ENCODE peak calls at places on chromosomes 5 and 9, in five cellular contexts. F, U, E, K and Y are unnamed samples.

GRCh38 chr9:114678847-114679246 is 3.1 kb downstream of the TEX48 start:
- DNase-seq in K (no peak), U (no peak), F (no peak), E (no peak), Y (no peak)

GRCh38 chr5:14063117-14063516 is 80.0 kb upstream of the TRIO start:
- DNase-seq in E (no peak), U (no peak), K (no peak), F (no peak), Y (no peak)

GRCh38 chr5:38997579-38997978 is 76.6 kb downstream of the RICTOR start:
- DNase-seq in F (no peak), U (no peak), E (no peak), K (no peak), Y (no peak)

GRCh38 chr5:154862766-154863165 is 4.3 kb downstream of the CNOT8 start:
- DNase-seq in U (no peak), E (no peak), F (no peak), K (no peak), Y (no peak)

GRCh38 chr9:123867971-123868370 is 62.0 kb downstream of the DENND1A start:
- DNase-seq in K (no peak), E (no peak), F (no peak), U (no peak), Y (no peak)

GRCh38 chr5:130116431-130116830 is 212.2 kb downstream of the CHSY3 start:
- DNase-seq in U (no peak), K (no peak), E (no peak), F (no peak), Y (no peak)

GRCh38 chr9:131605770-131606590 is 60.7 kb downstream of the PRRT1B start:
- DNase-seq in E (no peak), F (no peak), U (peak), K (no peak), Y (no peak)

GRCh38 chr5:33470544-33470943 is 29.8 kb downstream of the TARS1 start:
- DNase-seq in E (no peak), K (no peak), U (peak), F (peak), Y (no peak)

GRCh38 chr5:140671472-140672210 is 1.7 kb downstream of the DND1 start:
- DNase-seq in E (no peak), U (no peak), F (no peak), K (no peak), Y (no peak)

GRCh38 chr5:54021413-54022155 is 288.8 kb downstream of the ARL15 start:
- DNase-seq in F (no peak), E (no peak), U (no peak), K (no peak), Y (no peak)

GRCh38 chr9:130289711-130290241 is 24.2 kb downstream of the HMCN2 start:
- DNase-seq in E (peak), K (peak), U (no peak), F (peak), Y (no peak)

GRCh38 chr5:150062523-150062922 is 23.8 kb downstream of the CSF1R start:
- DNase-seq in F (no peak), E (no peak), U (no peak), K (no peak), Y (no peak)

GRCh38 chr9:71944754-71945409 is 33.4 kb downstream of the C9orf85 start:
- DNase-seq in K (no peak), U (no peak), F (no peak), E (no peak), Y (no peak)

GRCh38 chr5:72402381-72402890 is 82.3 kb downstream of the PTCD2 start:
- DNase-seq in K (no peak), U (no peak), E (no peak), F (no peak), Y (no peak)

GRCh38 chr5:77972545-77973252 is 196.6 kb upstream of the TBCA start:
- DNase-seq in K (no peak), F (peak), U (no peak), E (no peak), Y (peak)
- TF ChIP-seq CTCF in K (no peak), F (peak), U (peak), E (no peak), Y (no peak)

GRCh38 chr5:111699324-111699723 is 57.7 kb downstream of the NREP start:
- DNase-seq in F (no peak), E (no peak), K (no peak), U (no peak), Y (no peak)

GRCh38 chr5:111694183-111694582 is 62.8 kb downstream of the NREP start:
- DNase-seq in E (no peak), U (peak), K (no peak), F (no peak), Y (no peak)

GRCh38 chr5:111697215-111697614 is 59.8 kb downstream of the NREP start:
- DNase-seq in E (no peak), F (no peak), K (no peak), U (no peak), Y (peak)

GRCh38 chr5:111699976-111700375 is 57.0 kb downstream of the NREP start:
- DNase-seq in K (no peak), E (no peak), U (no peak), F (no peak), Y (no peak)

DNA sequence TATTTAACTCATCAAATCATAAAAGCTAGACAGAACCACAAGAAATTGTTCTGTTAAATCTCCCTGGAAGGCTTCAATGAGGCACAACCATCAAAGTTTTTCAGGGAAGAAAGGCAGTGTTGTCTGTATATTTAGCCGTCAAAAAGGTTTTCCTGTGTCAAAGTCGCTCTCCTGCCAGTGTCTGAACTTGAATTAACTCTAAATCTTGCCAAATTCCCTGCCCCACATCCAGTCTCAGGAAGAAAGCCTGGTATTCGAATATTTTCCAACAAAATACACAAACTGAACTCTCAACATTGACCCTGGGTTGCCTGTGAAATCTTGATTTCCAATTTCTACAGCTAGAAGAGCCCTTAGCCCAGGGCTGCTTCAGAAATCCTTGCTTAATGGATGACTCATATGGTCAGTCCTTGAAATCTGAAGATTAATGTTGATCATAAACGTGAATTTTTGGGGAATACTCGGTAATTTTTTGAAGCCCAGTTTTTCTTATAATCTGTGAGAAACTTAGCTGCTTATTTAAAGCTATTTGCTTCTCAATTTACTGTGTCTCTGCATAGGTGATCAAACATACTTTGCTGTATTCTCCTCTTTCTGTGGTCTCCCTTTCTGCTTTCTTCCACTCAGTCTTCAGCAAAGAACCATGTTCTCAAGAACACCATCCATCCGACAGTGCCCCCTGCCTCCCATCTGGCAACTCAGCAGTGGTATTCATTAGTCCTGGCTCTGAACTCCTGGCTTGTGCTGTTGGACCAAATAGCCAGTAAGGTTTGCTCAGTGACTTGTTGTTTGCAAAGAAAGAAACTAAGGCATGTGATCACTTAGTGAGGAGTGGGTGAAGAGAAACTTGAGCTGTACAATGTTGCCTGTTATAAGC is 58.9 kb downstream of the NREP start:
- DNase-seq in K (no peak), E (no peak), F (no peak), U (peak), Y (no peak)
- TF ChIP-seq CTCF in K (no peak), E (no peak), F (no peak), U (peak), Y (no peak)

DNA sequence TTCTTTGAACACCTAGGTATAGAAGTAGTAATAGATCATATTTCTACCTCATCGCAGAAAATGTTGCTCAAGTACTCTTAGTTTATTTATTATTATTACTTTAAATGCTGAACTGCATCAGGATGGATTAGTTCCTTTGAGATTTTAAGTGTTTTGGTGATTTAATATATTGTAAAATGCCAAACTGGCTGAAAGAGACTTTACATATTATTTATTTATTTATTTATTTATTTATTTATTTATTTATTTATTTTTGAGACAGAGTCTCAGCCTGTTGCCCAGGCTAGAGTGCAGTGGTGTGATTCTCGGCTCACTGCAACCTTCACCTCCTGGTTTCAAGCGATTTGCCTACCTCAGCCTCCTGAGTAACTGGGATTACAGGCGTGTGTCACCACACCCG is 42.3 kb downstream of the LMNB1 start:
- DNase-seq in F (no peak), U (no peak), K (no peak), E (no peak), Y (no peak)
- TF ChIP-seq CTCF in F (no peak), U (no peak), K (no peak), E (no peak), Y (no peak)

GRCh38 chr9:136196465-136197371 is 8.2 kb downstream of the LHX3 start:
- DNase-seq in U (no peak), E (no peak), K (no peak), F (no peak), Y (no peak)
- TF ChIP-seq CTCF in U (no peak), E (no peak), K (no peak), F (no peak), Y (no peak)

DNA sequence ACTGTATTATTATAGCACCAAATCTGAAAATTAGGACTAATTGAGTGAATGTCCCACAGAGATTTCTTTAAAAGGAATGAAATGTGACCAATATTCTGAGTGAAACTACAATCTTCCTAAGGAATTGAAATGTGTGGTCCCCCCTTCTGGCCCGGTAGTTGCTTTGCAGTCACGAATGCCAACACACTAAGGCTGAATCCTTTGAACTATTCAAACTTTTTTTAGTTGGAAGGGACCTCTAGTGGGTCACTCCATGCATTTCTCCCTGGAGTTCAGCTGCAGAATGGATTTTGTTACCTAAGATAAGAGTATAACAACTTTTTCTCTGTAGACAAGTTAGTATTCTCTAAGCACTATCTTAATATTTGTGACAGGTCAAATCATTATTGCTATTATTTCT is 2.8 kb downstream of the CDH6 start:
- DNase-seq in F (no peak), K (no peak), U (peak), E (no peak), Y (no peak)
- TF ChIP-seq CTCF in F (no peak), K (no peak), U (peak), E (no peak), Y (no peak)

DNA sequence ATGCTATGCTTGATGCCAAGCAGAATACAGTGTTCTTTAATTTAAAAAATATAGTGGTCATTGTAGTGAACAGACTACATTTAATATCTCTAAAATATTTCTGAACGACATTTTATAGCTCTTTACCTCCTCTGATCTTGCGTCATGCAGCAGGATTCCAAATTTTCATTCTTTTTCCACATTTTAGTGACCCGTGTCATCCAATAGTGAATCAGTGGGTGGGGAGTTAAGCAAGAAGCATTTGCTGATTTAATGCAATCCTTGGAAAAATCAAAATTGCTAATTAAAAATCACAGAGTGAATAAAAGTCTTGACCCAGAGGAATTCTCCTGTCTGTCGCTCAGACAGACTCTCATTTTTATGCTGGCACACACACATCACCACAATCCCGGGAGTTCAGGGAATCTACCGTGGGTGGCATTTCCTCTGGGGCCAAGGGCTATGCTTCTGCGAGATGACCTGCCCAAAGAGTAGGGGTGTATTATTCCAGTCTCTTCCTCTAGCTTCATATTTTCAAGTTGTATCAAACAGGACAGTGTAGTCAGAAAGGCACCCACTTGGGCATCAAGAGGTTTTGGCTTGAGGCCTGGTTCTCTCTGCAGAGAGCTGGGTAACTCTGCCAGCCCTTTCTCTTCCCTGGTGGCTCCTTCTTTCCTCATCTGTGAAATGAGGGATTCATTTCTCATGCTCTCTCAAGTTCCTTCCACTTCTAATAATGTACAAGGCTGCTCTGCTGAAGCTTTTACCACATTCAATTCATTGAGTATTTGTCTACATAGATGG is 24.8 kb upstream of the OTP start:
- DNase-seq in K (no peak), E (no peak), F (no peak), U (no peak), Y (no peak)
- TF ChIP-seq CTCF in K (no peak), E (no peak), F (no peak), U (no peak), Y (no peak)

GRCh38 chr9:16039103-16039987 is 486.5 kb downstream of the CCDC171 start:
- DNase-seq in U (peak), K (peak), E (peak), F (no peak), Y (no peak)
- TF ChIP-seq CTCF in U (peak), K (no peak), E (peak), F (no peak), Y (no peak)

GRCh38 chr9:137212520-137212919 is 7.0 kb downstream of the NDOR1 start:
- DNase-seq in F (no peak), E (no peak), K (no peak), U (no peak), Y (no peak)

GRCh38 chr9:137215196-137215986 is 6.6 kb downstream of the RNF208 start:
- DNase-seq in K (no peak), E (no peak), U (no peak), F (no peak), Y (no peak)

GRCh38 chr9:137211532-137211931 is 6.0 kb downstream of the NDOR1 start:
- DNase-seq in K (no peak), U (no peak), E (no peak), F (no peak), Y (no peak)

GRCh38 chr9:137214620-137215019 is 7.4 kb downstream of the RNF208 start:
- DNase-seq in U (no peak), K (no peak), E (no peak), F (no peak), Y (no peak)

DNA sequence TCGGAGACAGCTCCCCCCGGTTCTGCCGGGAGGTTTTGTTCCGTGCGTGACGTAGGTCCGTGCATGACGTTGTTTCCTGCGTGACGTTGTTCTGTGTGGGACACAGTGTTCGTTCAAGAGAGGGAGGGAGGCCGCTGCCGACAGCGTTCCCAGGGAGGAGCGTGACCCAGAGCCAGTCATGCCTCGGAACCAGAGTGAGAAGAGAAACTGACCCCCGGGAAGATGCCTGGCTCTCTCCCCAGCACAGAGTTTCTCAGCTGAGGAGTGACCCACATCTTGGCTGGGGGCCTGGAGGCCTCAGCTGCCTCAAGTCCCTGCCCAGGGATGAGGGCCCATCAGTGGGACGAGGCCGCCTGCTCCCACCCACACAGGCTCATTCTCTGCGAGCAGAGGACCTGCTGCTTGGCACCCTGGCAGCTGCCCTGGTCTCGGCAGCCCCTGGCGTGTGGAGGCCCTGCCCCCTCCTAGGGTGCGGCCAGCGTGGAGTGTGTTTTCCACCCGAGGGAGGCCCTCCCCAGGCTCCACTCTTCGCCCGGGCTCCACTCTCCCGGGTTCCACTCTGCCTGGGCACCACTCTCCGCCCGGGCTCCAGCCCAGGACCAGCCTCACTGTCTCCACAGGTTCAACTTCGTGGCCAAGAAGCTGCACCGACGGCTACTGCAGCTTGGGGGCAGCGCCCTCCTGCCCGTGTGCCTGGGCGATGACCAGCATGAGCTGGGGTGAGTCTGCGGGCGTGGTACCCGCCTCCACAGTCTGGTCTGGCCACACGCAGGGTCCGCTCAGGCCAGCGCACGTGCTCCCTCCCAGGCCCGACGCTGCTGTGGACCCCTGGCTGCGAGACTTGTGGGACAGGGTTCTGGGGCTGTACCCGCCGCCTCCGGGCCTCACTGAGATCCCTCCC is 7.9 kb downstream of the NDOR1 start:
- DNase-seq in F (peak), K (no peak), E (no peak), U (no peak), Y (no peak)
- TF ChIP-seq CTCF in F (peak), K (no peak), E (no peak), U (peak), Y (no peak)

GRCh38 chr9:23153058-23153457 is 673.0 kb downstream of the ELAVL2 start:
- DNase-seq in F (peak), E (no peak), U (no peak), K (no peak), Y (no peak)
- TF ChIP-seq CTCF in F (peak), E (no peak), U (no peak), K (no peak), Y (no peak)

GRCh38 chr9:89814340-89815040 is 209.7 kb downstream of the GADD45G start:
- DNase-seq in U (peak), E (peak), K (no peak), F (peak), Y (peak)
- TF ChIP-seq CTCF in U (peak), E (no peak), K (no peak), F (no peak), Y (no peak)